ENCODE peak calls at places on chromosome 6, in five cellular contexts. O, P, V, W and H are unnamed samples.

GRCh38 chr6:5167501-5167900 is 82.4 kb downstream of the PPP1R3G start:
- DNase-seq in O (no peak), V (no peak), P (no peak), W (peak), H (no peak)

GRCh38 chr6:40164345-40164755 is 230.1 kb upstream of the MOCS1 start:
- DNase-seq in O (peak), P (no peak), V (no peak), W (no peak), H (peak)

GRCh38 chr6:16635810-16636602 is 125.3 kb downstream of the ATXN1 start:
- DNase-seq in V (peak), W (peak), P (no peak), O (peak), H (peak)

GRCh38 chr6:34358389-34358906 is 34.0 kb downstream of the NUDT3 start:
- DNase-seq in V (no peak), P (no peak), W (peak), O (peak), H (peak)

GRCh38 chr6:29747688-29748250 is 24.5 kb downstream of the HLA-F start:
- DNase-seq in O (no peak), V (no peak), P (no peak), W (no peak), H (no peak)

GRCh38 chr6:43714311-43715055 is 26.9 kb upstream of the MRPS18A start:
- DNase-seq in W (no peak), P (peak), V (no peak), O (peak), H (peak)

GRCh38 chr6:41723178-41723935 is 12.1 kb downstream of the TFEB start:
- DNase-seq in V (peak), W (peak), O (peak), P (no peak), H (peak)

GRCh38 chr6:140572867-140573266 is 1198.4 kb upstream of the CITED2 start:
- DNase-seq in V (no peak), W (no peak), O (no peak), P (no peak), H (no peak)

GRCh38 chr6:105648276-105648675 is 245.4 kb upstream of the PREP start:
- DNase-seq in O (no peak), W (no peak), V (no peak), P (no peak), H (peak)